ENCODE peak calls at places on chromosomes 2 and 18, in nine cellular contexts. N is HCT116, M is upper lobe of left lung, Z is breast epithelium, P is GM12892, J is transverse colon, C is GM23338, W is GM12891, B is Panc1. V is an unnamed sample.

GRCh38 chr2:157830696-157831570 is 45.2 kb downstream of the ACVR1 start:
- DNase-seq in N (peak), M (peak), Z (no peak), P (no peak), J (no peak), C (no peak), W (no peak), B (peak), V (no peak)

GRCh38 chr2:238100821-238101771 is 956 bp downstream of the ESPNL start:
- DNase-seq in N (no peak), M (peak), Z (peak), P (peak), J (no peak), C (no peak), W (no peak), B (no peak), V (peak)

GRCh38 chr18:35693829-35694228 is 112.3 kb downstream of the GALNT1 start:
- DNase-seq in N (no peak), M (no peak), Z (no peak), P (no peak), J (no peak), C (no peak), W (no peak), B (no peak), V (no peak)

GRCh38 chr2:177015526-177015925 is 197.1 kb upstream of the HNRNPA3 start:
- DNase-seq in N (no peak), M (no peak), Z (no peak), P (no peak), J (no peak), C (no peak), W (no peak), B (no peak), V (no peak)

GRCh38 chr2:234995332-234996007 is 43.7 kb downstream of the SH3BP4 start:
- DNase-seq in N (no peak), M (no peak), Z (no peak), P (no peak), J (peak), C (no peak), W (no peak), B (no peak), V (no peak)

GRCh38 chr2:102050854-102051391 is 59.2 kb downstream of the IL1R2 start:
- DNase-seq in N (no peak), M (peak), Z (peak), P (no peak), J (peak), C (no peak), W (no peak), B (no peak), V (no peak)

GRCh38 chr18:11114653-11115052 is 34.7 kb downstream of the PIEZO2 start:
- DNase-seq in N (no peak), M (no peak), Z (no peak), P (no peak), J (no peak), C (no peak), W (no peak), B (no peak), V (no peak)

GRCh38 chr2:219656523-219656922 is 29.1 kb downstream of the SLC4A3 start:
- DNase-seq in N (no peak), M (no peak), Z (no peak), P (no peak), J (no peak), C (no peak), W (no peak), B (no peak), V (no peak)

GRCh38 chr2:65932571-65932970 is 500.2 kb upstream of the SPRED2 start:
- DNase-seq in N (no peak), M (no peak), Z (no peak), P (no peak), J (no peak), C (no peak), W (no peak), B (no peak), V (no peak)

GRCh38 chr18:34694611-34695165 is 15.4 kb upstream of the DTNA start:
- DNase-seq in N (no peak), M (no peak), Z (no peak), P (no peak), J (no peak), C (no peak), W (no peak), B (no peak), V (no peak)

GRCh38 chr18:79617521-79618500 is 61.8 kb upstream of the CTDP1 start:
- DNase-seq in N (no peak), M (no peak), Z (no peak), P (no peak), J (no peak), C (peak), W (no peak), B (no peak), V (no peak)

GRCh38 chr2:151522556-151522955 is 112.9 kb downstream of the RIF1 start:
- DNase-seq in N (no peak), M (no peak), Z (no peak), P (no peak), J (no peak), C (no peak), W (no peak), B (no peak), V (no peak)

GRCh38 chr2:54724560-54725342 is 1.3 kb downstream of the EML6 start:
- DNase-seq in N (no peak), M (peak), Z (no peak), P (peak), J (peak), C (peak), W (no peak), B (no peak), V (no peak)

GRCh38 chr2:11371099-11371937 is 26.9 kb upstream of the ROCK2 start:
- DNase-seq in N (no peak), M (no peak), Z (no peak), P (no peak), J (no peak), C (no peak), W (no peak), B (no peak), V (no peak)

GRCh38 chr2:145930318-145930717 is 1410.4 kb upstream of the ZEB2 start:
- DNase-seq in N (no peak), M (no peak), Z (no peak), P (no peak), J (no peak), C (peak), W (no peak), B (no peak), V (no peak)

GRCh38 chr2:120710256-120710655 is 25.4 kb upstream of the GLI2 start:
- DNase-seq in N (no peak), M (no peak), Z (no peak), P (no peak), J (no peak), C (peak), W (no peak), B (no peak), V (no peak)

GRCh38 chr2:9692392-9693137 is 61.8 kb upstream of the YWHAQ start:
- DNase-seq in N (no peak), M (no peak), Z (no peak), P (no peak), J (peak), C (peak), W (no peak), B (no peak), V (no peak)
- TF ChIP-seq POLR2AphosphoS5 in N (no peak), M (no peak), Z (no peak), P (no peak), J (no peak), C (no peak), W (no peak), B (no peak), V (no peak)

DNA sequence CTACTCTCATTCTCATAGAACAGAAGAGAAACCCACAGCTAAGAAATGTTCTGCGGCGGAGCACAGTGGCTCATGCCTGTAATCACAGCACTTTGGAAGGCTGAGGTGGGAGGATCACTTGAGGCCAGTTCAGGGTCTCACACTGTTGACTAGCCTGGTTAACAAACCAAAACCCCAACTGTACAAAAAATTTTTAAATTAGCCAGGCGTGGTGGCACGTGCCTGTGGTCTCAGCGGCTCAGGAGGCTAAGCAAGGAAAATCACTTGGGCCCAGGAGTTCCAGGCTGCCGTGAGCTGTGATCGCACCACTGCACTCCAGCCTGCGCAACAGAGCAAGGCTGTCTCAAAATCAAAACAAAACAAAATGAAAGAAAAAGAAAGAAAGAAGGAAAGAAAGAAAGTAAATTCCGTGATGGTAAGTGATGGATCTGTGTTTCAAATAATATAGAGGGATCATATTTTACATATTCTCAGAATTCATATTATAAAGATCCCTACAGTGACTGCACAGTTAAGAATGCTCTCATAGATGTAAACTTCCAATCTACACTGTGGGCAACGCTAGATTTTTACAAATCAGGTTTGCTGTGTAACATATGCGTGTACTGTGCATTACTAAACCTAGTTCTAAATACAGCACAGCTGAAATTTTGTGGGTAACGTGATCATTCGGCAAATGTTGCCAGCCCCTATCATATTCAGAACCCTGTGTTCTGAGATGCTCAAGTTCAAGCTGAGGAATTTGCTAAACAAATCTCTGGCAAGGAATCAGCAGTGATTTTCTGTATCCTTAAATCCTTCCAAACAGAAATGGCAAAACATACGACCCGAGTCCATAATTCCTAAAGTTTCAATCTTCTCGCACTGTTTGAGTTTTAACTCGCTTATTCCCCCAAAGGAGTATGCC is 1.2 kb upstream of the RAB12 start:
- DNase-seq in N (no peak), M (no peak), Z (no peak), P (no peak), J (no peak), C (no peak), W (no peak), B (no peak), V (no peak)
- TF ChIP-seq POLR2AphosphoS5 in N (no peak), M (no peak), Z (no peak), P (no peak), J (no peak), C (no peak), W (no peak), B (no peak), V (no peak)

GRCh38 chr2:95056044-95056443 is 30.5 kb downstream of the MAL start:
- DNase-seq in N (no peak), M (no peak), Z (no peak), P (no peak), J (no peak), C (no peak), W (no peak), B (no peak), V (no peak)

GRCh38 chr2:95058466-95058988 is 33.0 kb downstream of the MAL start:
- DNase-seq in N (no peak), M (peak), Z (peak), P (no peak), J (no peak), C (no peak), W (no peak), B (no peak), V (no peak)

GRCh38 chr2:95058989-95059601 is 33.6 kb downstream of the MAL start:
- DNase-seq in N (no peak), M (peak), Z (peak), P (no peak), J (no peak), C (no peak), W (no peak), B (no peak), V (no peak)

GRCh38 chr2:95057535-95058453 is 32.3 kb downstream of the MAL start:
- DNase-seq in N (no peak), M (peak), Z (peak), P (no peak), J (no peak), C (no peak), W (no peak), B (no peak), V (no peak)

DNA sequence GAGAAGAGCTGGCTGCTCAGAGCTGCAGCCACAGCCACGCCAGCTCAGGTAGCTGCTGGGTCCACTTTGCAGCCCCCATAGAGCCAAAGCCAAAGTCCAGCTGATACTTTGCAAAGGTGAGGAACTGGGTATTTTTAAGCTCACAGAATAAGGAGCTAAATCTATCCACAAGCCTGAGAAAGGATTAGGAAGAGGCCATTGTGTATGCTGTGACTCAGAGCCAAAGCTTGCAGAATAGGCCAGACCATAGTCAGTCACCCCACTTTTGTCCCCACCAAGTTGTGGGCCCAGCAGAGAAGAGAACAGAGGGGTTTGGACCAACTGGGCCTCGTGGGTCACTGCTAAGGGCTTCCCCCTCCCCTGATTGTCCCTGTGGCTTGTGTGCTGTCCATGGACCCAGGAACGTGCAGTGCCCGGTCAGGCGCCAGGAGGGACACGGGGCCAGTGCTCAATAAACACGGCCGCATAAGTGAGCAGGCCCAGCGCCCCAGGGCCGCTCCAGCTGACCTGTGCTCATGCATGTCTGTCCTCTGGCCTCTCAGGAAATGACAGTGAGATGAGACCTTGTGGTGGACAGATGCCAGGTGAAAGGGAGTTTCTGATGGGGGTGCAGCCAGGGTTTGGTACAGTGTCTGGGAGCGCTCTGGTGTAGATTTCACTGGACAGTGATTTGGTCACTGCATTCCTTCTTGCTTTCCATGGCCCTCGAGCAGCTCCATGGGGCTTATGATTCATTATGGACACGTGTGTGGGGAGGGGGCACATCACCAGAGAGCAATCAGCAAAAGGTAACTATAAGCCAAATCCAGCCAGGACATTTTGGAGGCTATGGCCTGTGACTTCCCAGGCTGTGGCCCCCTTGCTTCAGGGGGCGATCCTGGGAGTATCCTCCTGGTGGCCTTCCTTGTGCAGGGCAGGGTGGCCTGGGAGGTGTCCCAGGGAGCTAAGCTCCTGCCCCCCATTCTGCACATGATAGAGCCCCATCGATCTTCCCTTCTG is 31.3 kb downstream of the MAL start:
- DNase-seq in N (no peak), M (peak), Z (no peak), P (no peak), J (no peak), C (no peak), W (no peak), B (no peak), V (no peak)
- TF ChIP-seq POLR2AphosphoS5 in N (no peak), M (no peak), Z (no peak), P (no peak), J (no peak), C (no peak), W (no peak), B (no peak), V (no peak)

GRCh38 chr2:37639631-37640030 is 31.8 kb downstream of the CDC42EP3 start:
- DNase-seq in N (no peak), M (no peak), Z (no peak), P (no peak), J (no peak), C (no peak), W (no peak), B (no peak), V (no peak)
- TF ChIP-seq POLR2AphosphoS5 in N (no peak), M (no peak), Z (no peak), P (no peak), J (no peak), C (no peak), W (no peak), B (no peak), V (no peak)

GRCh38 chr18:62523631-62524442 is 1.0 kb downstream of the ZCCHC2 start:
- DNase-seq in N (no peak), M (peak), Z (peak), P (peak), J (peak), C (peak), W (no peak), B (no peak), V (no peak)

GRCh38 chr18:62523255-62523588 is 397 bp downstream of the ZCCHC2 start:
- DNase-seq in N (no peak), M (no peak), Z (no peak), P (no peak), J (no peak), C (peak), W (no peak), B (no peak), V (no peak)

GRCh38 chr18:62522178-62522509 is 681 bp upstream of the ZCCHC2 start:
- DNase-seq in N (no peak), M (no peak), Z (no peak), P (no peak), J (no peak), C (no peak), W (no peak), B (no peak), V (no peak)

GRCh38 chr18:62521588-62521987 is 1.2 kb upstream of the ZCCHC2 start:
- DNase-seq in N (no peak), M (no peak), Z (no peak), P (no peak), J (no peak), C (no peak), W (no peak), B (no peak), V (no peak)

DNA sequence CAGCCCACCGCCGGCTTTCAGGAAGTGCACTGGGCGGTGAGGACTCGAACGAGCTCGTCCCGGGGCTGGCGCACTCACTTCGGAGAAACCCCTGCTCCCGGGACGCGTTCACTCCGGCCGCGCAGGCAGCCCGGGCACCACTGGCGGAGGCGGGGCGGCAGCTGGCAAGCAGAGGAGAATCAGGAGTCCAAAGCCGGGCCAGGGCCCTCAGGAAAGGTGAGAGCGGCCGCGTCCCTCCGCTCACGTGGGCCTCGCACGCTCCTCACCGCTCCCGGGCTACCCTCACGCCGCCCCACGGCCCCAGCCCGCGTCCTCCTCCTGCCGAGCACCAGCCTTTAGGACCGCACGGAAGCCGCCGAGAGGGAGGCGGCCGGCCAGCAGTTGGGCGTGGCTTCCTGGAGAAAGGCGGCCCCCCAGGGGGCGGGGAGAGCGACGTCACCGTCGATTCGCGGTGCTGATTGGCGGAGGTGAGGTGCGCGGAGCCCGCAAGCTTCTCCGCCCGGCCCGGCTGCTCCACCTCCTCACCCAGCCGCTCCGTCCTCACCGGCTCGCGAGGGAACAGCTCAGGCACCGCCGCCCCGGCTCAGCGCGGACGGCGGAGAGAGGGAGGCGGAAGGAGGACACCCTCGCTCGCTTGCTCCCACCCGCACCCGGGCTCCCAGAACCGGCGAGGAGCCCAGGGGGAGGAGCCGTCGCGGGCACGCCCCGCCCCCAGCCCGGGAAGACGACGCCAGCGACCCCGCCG is at the start of gene ZCCHC2:
- DNase-seq in N (peak), M (peak), Z (peak), P (peak), J (peak), C (peak), W (peak), B (peak), V (peak)
- TF ChIP-seq POLR2AphosphoS5 in N (peak), M (peak), Z (peak), P (peak), J (peak), C (peak), W (no peak), B (peak), V (peak)

GRCh38 chr2:190941571-190941970 is 61.0 kb downstream of the GLS start:
- DNase-seq in N (no peak), M (no peak), Z (no peak), P (no peak), J (no peak), C (no peak), W (no peak), B (no peak), V (no peak)
- TF ChIP-seq POLR2AphosphoS5 in N (no peak), M (no peak), Z (no peak), P (peak), J (no peak), C (no peak), W (peak), B (no peak), V (no peak)

DNA sequence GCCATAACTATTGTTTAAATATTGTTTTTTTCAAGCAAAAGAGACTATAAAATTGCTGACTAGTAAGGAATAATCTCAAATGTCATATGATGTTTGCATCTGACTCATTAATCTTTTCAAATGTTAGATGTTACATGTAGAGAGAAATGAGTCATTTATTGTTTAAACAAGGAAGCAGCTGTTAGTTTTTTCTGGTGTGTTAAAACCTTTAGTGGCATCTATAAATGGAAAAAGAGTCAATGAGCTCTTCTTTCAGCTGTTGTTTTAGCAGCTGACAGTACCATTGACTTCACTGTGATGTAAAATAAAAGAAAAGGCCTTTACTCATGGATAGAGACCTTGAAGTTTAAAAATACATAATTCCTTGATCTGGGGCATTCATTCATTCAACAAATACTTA is 1.8 kb upstream of the KLHL41 start:
- DNase-seq in N (no peak), M (no peak), Z (no peak), P (no peak), J (no peak), C (no peak), W (no peak), B (peak), V (no peak)
- TF ChIP-seq POLR2AphosphoS5 in N (no peak), M (no peak), Z (no peak), P (no peak), J (no peak), C (no peak), W (no peak), B (no peak), V (no peak)

GRCh38 chr2:191983186-191983585 is 136.3 kb upstream of the CAVIN2 start:
- DNase-seq in N (no peak), M (no peak), Z (no peak), P (no peak), J (no peak), C (no peak), W (no peak), B (no peak), V (no peak)
- TF ChIP-seq POLR2AphosphoS5 in N (no peak), M (no peak), Z (no peak), P (no peak), J (no peak), C (no peak), W (no peak), B (no peak), V (no peak)

GRCh38 chr18:59202258-59202820 is 17.6 kb upstream of the GRP start:
- DNase-seq in N (no peak), M (no peak), Z (no peak), P (no peak), J (no peak), C (no peak), W (no peak), B (no peak), V (no peak)
- TF ChIP-seq POLR2AphosphoS5 in N (no peak), M (no peak), Z (no peak), P (no peak), J (no peak), C (no peak), W (no peak), B (no peak), V (no peak)

V was measured in vagina.